ENCODE peak calls at places on chromosomes 7 and 10, in six cellular contexts. T is foreskin fibroblast, G is spleen, H is right atrium auricular region, N is astrocyte, P is Calu3. K is an unnamed sample.

GRCh38 chr10:11468126-11468742 is 143.2 kb downstream of the USP6NL start:
- DNase-seq in T (no peak), G (no peak), H (no peak), N (peak; percentile 69), P (no peak), K (no peak)

GRCh38 chr7:36188266-36188665 is 35.2 kb downstream of the EEPD1 start:
- DNase-seq in T (no peak), G (no peak), H (no peak), N (no peak), P (no peak), K (no peak)

GRCh38 chr7:30412810-30413504 is 65.6 kb downstream of the NOD1 start:
- DNase-seq in T (peak; percentile 66), G (no peak), H (no peak), N (peak; percentile 71), P (peak; percentile 66), K (peak; percentile 10)

GRCh38 chr7:80699030-80699638 is 60.7 kb downstream of the CD36 start:
- DNase-seq in T (no peak), G (no peak), H (no peak), N (no peak), P (no peak), K (no peak)

GRCh38 chr10:48614481-48615383 is 9.9 kb upstream of the ARHGAP22 start:
- DNase-seq in T (peak; percentile 75), G (no peak), H (no peak), N (peak; percentile 36), P (no peak), K (no peak)

GRCh38 chr10:88991161-88991899 is 732 bp downstream of the FAS start:
- DNase-seq in T (peak; percentile 63), G (peak; percentile 92), H (peak; percentile 84), N (peak; percentile 70), P (peak; percentile 33), K (peak; percentile 87)

GRCh38 chr7:97003262-97004236 is 1.8 kb upstream of the DLX6 start:
- DNase-seq in T (no peak), G (no peak), H (no peak), N (no peak), P (no peak), K (no peak)

GRCh38 chr7:107643407-107643806 is 17.2 kb upstream of the SLC26A4 start:
- DNase-seq in T (peak; percentile 67), G (no peak), H (no peak), N (peak; percentile 70), P (no peak), K (no peak)

GRCh38 chr7:135169141-135169935 is 1.2 kb downstream of the CYREN start:
- DNase-seq in T (no peak), G (peak; percentile 88), H (peak; percentile 56), N (peak; percentile 54), P (peak; percentile 77), K (peak; percentile 82)

GRCh38 chr7:130107949-130108674 is 37.8 kb downstream of the KLHDC10 start:
- DNase-seq in T (no peak), G (no peak), H (no peak), N (no peak), P (no peak), K (no peak)

GRCh38 chr10:12418000-12418399 is 68.7 kb downstream of the CAMK1D start:
- DNase-seq in T (peak; percentile 21), G (no peak), H (peak; percentile 87), N (peak; percentile 68), P (no peak), K (no peak)

GRCh38 chr7:15041226-15041625 is 138.7 kb upstream of the DGKB start:
- DNase-seq in T (no peak), G (no peak), H (no peak), N (no peak), P (no peak), K (no peak)

GRCh38 chr7:27677912-27678612 is 15.4 kb upstream of the HIBADH start:
- DNase-seq in T (peak; percentile 87), G (no peak), H (no peak), N (peak; percentile 99), P (peak; percentile 67), K (no peak)

GRCh38 chr10:71860243-71861029 is 9.4 kb upstream of the PSAP start:
- DNase-seq in T (peak; percentile 100), G (peak; percentile 91), H (peak; percentile 98), N (peak; percentile 100), P (peak; percentile 90), K (peak; percentile 53)

GRCh38 chr10:86037096-86037495 is 329.5 kb downstream of the GRID1 start:
- DNase-seq in T (no peak), G (no peak), H (no peak), N (no peak), P (no peak), K (no peak)

GRCh38 chr10:102643346-102644065 is 773 bp upstream of the TRIM8 start:
- DNase-seq in T (peak; percentile 71), G (peak; percentile 89), H (no peak), N (peak; percentile 59), P (peak; percentile 43), K (peak; percentile 59)

GRCh38 chr10:5291501-5292195 is 73.1 kb upstream of the UCN3 start:
- DNase-seq in T (peak; percentile 84), G (peak; percentile 81), H (peak; percentile 89), N (peak; percentile 60), P (peak; percentile 54), K (peak; percentile 77)

GRCh38 chr7:158685727-158686126 is 18.9 kb downstream of the NCAPG2 start:
- DNase-seq in T (peak; percentile 79), G (no peak), H (no peak), N (no peak), P (no peak), K (no peak)

GRCh38 chr10:114244126-114244525 is 5.1 kb downstream of the VWA2 start:
- DNase-seq in T (no peak), G (no peak), H (no peak), N (no peak), P (peak; percentile 3), K (no peak)

GRCh38 chr10:86952106-86952505 is 5.3 kb downstream of the MMRN2 start:
- DNase-seq in T (no peak), G (peak; percentile 24), H (no peak), N (no peak), P (no peak), K (no peak)

GRCh38 chr7:7764515-7765138 is 46.2 kb upstream of the RPA3 start:
- DNase-seq in T (no peak), G (no peak), H (no peak), N (no peak), P (no peak), K (no peak)

GRCh38 chr7:74343281-74344127 is 54.3 kb downstream of the CLIP2 start:
- DNase-seq in T (peak; percentile 75), G (no peak), H (no peak), N (peak; percentile 81), P (peak; percentile 32), K (peak; percentile 32)

GRCh38 chr10:74150151-74151056 is at the start of gene AP3M1:
- DNase-seq in T (no peak), G (peak; percentile 96), H (peak; percentile 78), N (peak; percentile 17), P (peak; percentile 80), K (peak; percentile 86)

GRCh38 chr7:97064972-97065587 is 40.4 kb upstream of the DLX5 start:
- DNase-seq in T (peak; percentile 25), G (no peak), H (no peak), N (peak; percentile 22), P (peak; percentile 18), K (peak; percentile 21)

GRCh38 chr10:111475720-111476119 is 398.9 kb downstream of the ADRA2A start:
- DNase-seq in T (no peak), G (no peak), H (no peak), N (peak; percentile 77), P (no peak), K (no peak)

GRCh38 chr10:28468707-28469483 is 64.0 kb upstream of the WAC start:
- DNase-seq in T (no peak), G (no peak), H (no peak), N (no peak), P (no peak), K (no peak)

GRCh38 chr10:132420469-132421376 is 23.7 kb downstream of the PWWP2B start:
- DNase-seq in T (no peak), G (peak; percentile 91), H (no peak), N (no peak), P (peak; percentile 27), K (no peak)

GRCh38 chr10:132257271-132257670 is 50.5 kb downstream of the STK32C start:
- DNase-seq in T (peak; percentile 50), G (no peak), H (no peak), N (peak; percentile 40), P (no peak), K (peak; percentile 90)

GRCh38 chr10:109898007-109898406 is 25.3 kb downstream of the XPNPEP1 start:
- DNase-seq in T (no peak), G (no peak), H (no peak), N (no peak), P (no peak), K (no peak)
- TF ChIP-seq CTCF in T (no peak), G (no peak), H (no peak), N (no peak), P (no peak), K (no peak)

GRCh38 chr10:70198696-70199466 is 28.6 kb upstream of the SAR1A start:
- DNase-seq in T (no peak), G (no peak), H (no peak), N (no peak), P (no peak), K (peak; percentile 16)
- TF ChIP-seq CTCF in T (no peak), G (no peak), H (no peak), N (no peak), P (no peak), K (no peak)

DNA sequence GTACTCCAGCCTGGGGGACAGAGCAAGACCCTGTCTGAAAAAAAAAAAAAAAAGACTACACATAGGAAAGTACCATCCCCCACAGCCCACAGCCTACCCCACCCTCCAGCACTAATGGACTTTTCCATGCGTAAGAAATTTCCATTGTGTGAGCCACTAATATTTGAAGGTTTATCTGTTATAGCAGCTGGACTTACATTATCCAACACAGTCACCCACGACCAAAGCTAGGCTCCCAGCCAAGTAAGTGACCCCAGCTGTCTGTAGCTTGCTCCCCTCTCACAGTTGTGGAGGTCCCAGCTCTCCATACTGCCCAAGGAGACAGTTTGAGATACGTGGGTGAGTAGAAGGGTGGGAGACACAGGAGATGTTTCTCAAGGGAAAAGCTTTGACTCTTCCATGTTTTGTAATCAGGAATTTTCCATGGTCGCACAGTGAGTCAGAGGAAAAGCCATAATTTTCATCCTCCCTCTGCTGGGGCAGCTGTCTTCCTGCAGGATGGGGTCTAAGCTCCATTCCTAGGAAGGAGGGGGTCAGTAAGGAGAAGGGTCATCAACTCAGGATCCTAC is 57.4 kb downstream of the CAV1 start:
- DNase-seq in T (peak; percentile 56), G (no peak), H (no peak), N (peak; percentile 52), P (no peak), K (no peak)
- TF ChIP-seq CTCF in T (peak; percentile 43), G (no peak), H (peak; percentile 34), N (peak; percentile 40), P (no peak), K (no peak)

DNA sequence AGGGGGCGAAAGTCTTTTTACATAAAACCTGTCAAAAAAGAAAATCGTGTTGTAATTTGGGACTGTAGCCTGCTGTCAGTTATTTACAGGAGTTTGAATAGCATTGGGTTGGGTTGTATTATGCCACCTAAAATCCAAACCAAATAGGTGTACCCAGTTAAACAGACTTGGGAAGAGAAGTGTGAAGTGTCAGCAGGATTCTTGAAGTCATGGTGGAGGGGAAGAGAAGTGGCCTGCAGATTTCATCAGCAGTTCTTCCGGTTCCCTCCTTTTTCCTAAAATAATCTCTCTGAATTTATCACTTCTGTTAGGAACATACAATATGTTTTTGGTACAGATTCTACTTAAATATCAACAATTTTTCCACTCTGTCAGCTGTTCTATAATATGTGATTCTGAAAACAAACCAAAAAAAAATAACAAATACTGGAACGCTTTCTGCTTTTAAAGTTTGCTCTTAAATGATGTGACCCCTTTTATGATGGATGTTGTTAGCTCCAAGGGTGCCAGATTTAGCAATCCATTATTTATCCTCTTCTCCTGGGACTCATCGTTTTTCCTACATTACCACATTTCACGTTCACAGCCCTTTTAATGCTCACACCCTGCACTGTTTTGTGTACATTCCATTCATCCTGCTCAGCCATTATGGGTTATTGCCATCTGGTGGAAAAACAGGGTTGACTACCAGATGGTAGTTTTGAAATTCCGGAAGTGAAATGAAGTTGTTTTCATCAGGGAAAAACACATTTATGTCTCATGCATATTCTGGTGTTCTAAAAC is 18.7 kb upstream of the ARHGAP12 start:
- DNase-seq in T (peak; percentile 88), G (no peak), H (no peak), N (peak; percentile 88), P (peak; percentile 53), K (no peak)
- TF ChIP-seq CTCF in T (no peak), G (no peak), H (peak; percentile 61), N (peak; percentile 33), P (no peak), K (no peak)